ENCODE peak calls at places on chromosomes 1 and 21, in eight cellular contexts. W is effector memory CD4-positive, alpha-beta T cell; Q is endothelial cell of umbilical vein; X is fibroblast of the conjunctiva; G is skeletal muscle cell; K is stimulated activated CD4-positive, alpha-beta T cell treated with anti-CD3 and anti-CD28 coated beads, Interleukin-12 subunit alpha, Interleukin-12 subunit beta, amount 100 ng/mL, for 24 hours; I is activated CD4-positive, alpha-beta T cell treated with anti-CD3 and anti-CD28 coated beads, Interleukin-2, amount 50 U/mL, for 48 hours; H is nucleus accumbens. A is an unnamed sample.

GRCh38 chr21:36966846-36967657 is 583 bp upstream of the HLCS start:
- DNase-seq in Q (peak), X (no peak), K (no peak), W (no peak), H (no peak), G (no peak), I (no peak), A (peak)

GRCh38 chr1:228083871-228084278 is 1.4 kb downstream of the ARF1 start:
- DNase-seq in X (no peak), Q (peak), I (no peak), H (no peak), G (no peak), W (no peak), K (no peak), A (peak)

GRCh38 chr21:31133243-31133830 is 95.1 kb upstream of the KRTAP19-8 start:
- DNase-seq in G (no peak), I (peak), H (no peak), X (no peak), W (no peak), Q (no peak), K (no peak), A (peak)

GRCh38 chr1:247493106-247493505 is 35.2 kb upstream of the OR2B11 start:
- DNase-seq in I (no peak), H (no peak), W (no peak), Q (no peak), K (no peak), X (no peak), G (no peak), A (no peak)

GRCh38 chr1:56188216-56188615 is 391.1 kb downstream of the PLPP3 start:
- DNase-seq in Q (no peak), I (no peak), X (no peak), W (no peak), H (no peak), K (no peak), G (no peak), A (no peak)

GRCh38 chr1:55893155-55893554 is 678.0 kb upstream of the USP24 start:
- DNase-seq in Q (peak), H (no peak), W (no peak), I (no peak), K (no peak), X (no peak), G (peak), A (no peak)

GRCh38 chr1:165537351-165538107 is 6.3 kb upstream of the LRRC52 start:
- DNase-seq in K (no peak), I (no peak), G (no peak), Q (no peak), X (no peak), W (no peak), H (no peak), A (no peak)

GRCh38 chr1:41494351-41495170 is 10.1 kb upstream of the EDN2 start:
- DNase-seq in H (no peak), X (no peak), Q (no peak), K (no peak), G (no peak), I (no peak), W (no peak), A (peak)

GRCh38 chr1:119133987-119134386 is 6.5 kb downstream of the WARS2 start:
- DNase-seq in K (no peak), Q (no peak), G (no peak), W (no peak), I (no peak), H (no peak), X (no peak), A (no peak)

GRCh38 chr1:54248966-54249365 is 49.0 kb downstream of the MRPL37 start:
- DNase-seq in X (no peak), I (no peak), K (no peak), G (no peak), H (no peak), W (no peak), Q (no peak), A (peak)

GRCh38 chr1:157520386-157520935 is 31.9 kb downstream of the FCRL5 start:
- DNase-seq in G (no peak), W (no peak), H (no peak), Q (no peak), K (no peak), I (no peak), X (no peak), A (no peak)

GRCh38 chr1:7579831-7580804 is 191.0 kb upstream of the VAMP3 start:
- DNase-seq in G (no peak), I (no peak), X (no peak), H (no peak), W (no peak), K (no peak), Q (no peak), A (no peak)

GRCh38 chr1:1364266-1364665 is 5.9 kb upstream of the MXRA8 start:
- DNase-seq in I (no peak), G (no peak), Q (no peak), H (no peak), W (no peak), K (no peak), X (no peak), A (peak)

GRCh38 chr1:6385673-6386191 is 7.8 kb downstream of the ACOT7 start:
- DNase-seq in H (peak), W (no peak), K (no peak), X (peak), Q (peak), G (peak), I (no peak), A (peak)

GRCh38 chr1:221718391-221719277 is 23.3 kb downstream of the DUSP10 start:
- DNase-seq in G (peak), Q (peak), K (no peak), I (no peak), W (no peak), H (no peak), X (peak), A (peak)

GRCh38 chr1:116710326-116711060 is 43.0 kb upstream of the IGSF3 start:
- DNase-seq in I (no peak), W (no peak), G (no peak), H (no peak), Q (no peak), K (no peak), X (no peak), A (peak)

GRCh38 chr1:63368131-63368530 is 704 bp downstream of the ALG6 start:
- DNase-seq in H (no peak), K (no peak), W (no peak), I (no peak), X (no peak), Q (no peak), G (no peak), A (no peak)

GRCh38 chr1:221777434-221778072 is 35.7 kb upstream of the DUSP10 start:
- DNase-seq in K (peak), X (no peak), I (peak), Q (no peak), W (peak), H (no peak), G (no peak), A (no peak)

GRCh38 chr1:63000508-63000907 is 216.6 kb downstream of the ATG4C start:
- DNase-seq in X (no peak), I (no peak), G (no peak), Q (no peak), W (no peak), H (no peak), K (no peak), A (no peak)

GRCh38 chr1:84809023-84809422 is 84.0 kb downstream of the LPAR3 start:
- DNase-seq in G (no peak), H (no peak), Q (no peak), W (no peak), K (no peak), X (no peak), I (no peak), A (no peak)

GRCh38 chr1:187051618-187052232 is 223.0 kb downstream of the PLA2G4A start:
- DNase-seq in G (no peak), H (peak), Q (peak), K (no peak), X (peak), W (no peak), I (no peak), A (peak)

GRCh38 chr1:37096523-37096922 is 62.2 kb upstream of the GRIK3 start:
- DNase-seq in K (no peak), W (no peak), G (no peak), I (no peak), X (no peak), H (no peak), Q (peak), A (no peak)

GRCh38 chr1:151953409-151954094 is 40.1 kb downstream of the S100A10 start:
- DNase-seq in Q (no peak), X (no peak), G (no peak), K (no peak), W (no peak), H (no peak), I (no peak), A (no peak)

GRCh38 chr21:32351428-32351827 is 41.4 kb downstream of the URB1 start:
- DNase-seq in X (no peak), G (no peak), H (no peak), Q (no peak), K (no peak), W (no peak), I (no peak), A (no peak)

GRCh38 chr1:85611856-85612255 is 31.3 kb downstream of the CCN1 start:
- DNase-seq in W (no peak), G (peak), Q (no peak), H (no peak), K (no peak), X (peak), I (no peak), A (peak)

GRCh38 chr1:156804026-156804425 is 12.6 kb downstream of the SH2D2A start:
- DNase-seq in Q (no peak), I (no peak), W (no peak), H (no peak), G (no peak), K (no peak), X (no peak), A (no peak)

GRCh38 chr1:23601968-23602876 is 42.9 kb upstream of the ID3 start:
- DNase-seq in K (no peak), X (no peak), I (no peak), Q (no peak), H (no peak), G (no peak), W (no peak), A (no peak)

GRCh38 chr21:35026617-35027557 is 22.2 kb downstream of the RUNX1 start:
- DNase-seq in I (peak), X (no peak), Q (peak), H (no peak), K (peak), G (no peak), W (peak), A (no peak)